ENCODE peak calls at places on chromosome 18, in ten cellular contexts. G, I, D, V, L, M, H, E, W and O are unnamed samples.

GRCh38 chr18:74381621-74382350 is 66.1 kb downstream of the C18orf63 start:
- DNase-seq in G (no peak), I (no peak), D (no peak), V (no peak), L (no peak), M (no peak), H (no peak), E (no peak), W (no peak), O (no peak)

GRCh38 chr18:10893761-10894160 is 255.6 kb downstream of the PIEZO2 start:
- DNase-seq in G (no peak), I (no peak), D (no peak), V (no peak), L (no peak), M (no peak), H (no peak), E (no peak), W (no peak), O (no peak)

GRCh38 chr18:22241806-22242440 is 72.5 kb downstream of the GATA6 start:
- DNase-seq in G (no peak), I (no peak), D (no peak), V (peak), L (no peak), M (peak), H (no peak), E (no peak), W (no peak), O (no peak)

GRCh38 chr18:61308009-61308408 is 25.2 kb upstream of the CDH20 start:
- DNase-seq in G (no peak), I (no peak), D (no peak), V (no peak), L (no peak), M (no peak), H (no peak), E (no peak), W (no peak), O (no peak)

GRCh38 chr18:78792736-78793135 is 186.9 kb upstream of the SALL3 start:
- DNase-seq in G (no peak), I (no peak), D (peak), V (no peak), L (no peak), M (no peak), H (no peak), E (no peak), W (no peak), O (no peak)

GRCh38 chr18:2850816-2851215 is 4.0 kb downstream of the EMILIN2 start:
- DNase-seq in G (no peak), I (no peak), D (no peak), V (no peak), L (no peak), M (no peak), H (no peak), E (no peak), W (no peak), O (no peak)

GRCh38 chr18:76922107-76922506 is 99.8 kb downstream of the ZNF236 start:
- DNase-seq in G (peak), I (peak), D (no peak), V (peak), L (no peak), M (peak), H (peak), E (peak), W (peak), O (peak)

GRCh38 chr18:10301831-10302483 is 152.5 kb upstream of the APCDD1 start:
- DNase-seq in G (no peak), I (no peak), D (no peak), V (no peak), L (no peak), M (no peak), H (no peak), E (no peak), W (no peak), O (no peak)

GRCh38 chr18:43863180-43863579 is 585.9 kb upstream of the SYT4 start:
- DNase-seq in G (no peak), I (no peak), D (no peak), V (no peak), L (no peak), M (no peak), H (no peak), E (no peak), W (no peak), O (no peak)

GRCh38 chr18:6681331-6681875 is 48.1 kb upstream of the ARHGAP28 start:
- DNase-seq in G (no peak), I (no peak), D (no peak), V (no peak), L (no peak), M (no peak), H (no peak), E (no peak), W (no peak), O (no peak)

GRCh38 chr18:68764016-68764415 is 33.9 kb upstream of the CCDC102B start:
- DNase-seq in G (no peak), I (no peak), D (no peak), V (no peak), L (no peak), M (no peak), H (no peak), E (no peak), W (no peak), O (no peak)

GRCh38 chr18:38718365-38718901 is 1152.8 kb upstream of the CELF4 start:
- DNase-seq in G (no peak), I (no peak), D (no peak), V (no peak), L (no peak), M (no peak), H (no peak), E (no peak), W (no peak), O (no peak)

GRCh38 chr18:27778441-27778840 is 398.5 kb downstream of the CDH2 start:
- DNase-seq in G (no peak), I (no peak), D (no peak), V (no peak), L (peak), M (no peak), H (no peak), E (no peak), W (no peak), O (no peak)

GRCh38 chr18:13564579-13564978 is 161.8 kb downstream of the FAM210A start:
- DNase-seq in G (no peak), I (no peak), D (no peak), V (no peak), L (no peak), M (peak), H (no peak), E (no peak), W (no peak), O (no peak)

GRCh38 chr18:50030146-50030545 is 164.8 kb downstream of the MYO5B start:
- DNase-seq in G (no peak), I (no peak), D (no peak), V (no peak), L (no peak), M (no peak), H (no peak), E (no peak), W (no peak), O (no peak)

GRCh38 chr18:23380817-23381216 is 72.3 kb upstream of the RIOK3 start:
- DNase-seq in G (no peak), I (no peak), D (no peak), V (no peak), L (peak), M (no peak), H (no peak), E (no peak), W (no peak), O (no peak)

GRCh38 chr18:59994357-59994756 is 94.6 kb downstream of the PMAIP1 start:
- DNase-seq in G (no peak), I (no peak), D (no peak), V (no peak), L (no peak), M (no peak), H (no peak), E (no peak), W (no peak), O (no peak)

GRCh38 chr18:36544036-36544725 is 246.7 kb downstream of the FHOD3 start:
- DNase-seq in G (no peak), I (no peak), D (no peak), V (no peak), L (no peak), M (no peak), H (no peak), E (no peak), W (no peak), O (no peak)

GRCh38 chr18:8366656-8367055 is 242.6 kb upstream of the RAB12 start:
- DNase-seq in G (no peak), I (no peak), D (no peak), V (no peak), L (no peak), M (no peak), H (no peak), E (no peak), W (no peak), O (no peak)

GRCh38 chr18:54386043-54386442 is 28.3 kb downstream of the C18orf54 start:
- DNase-seq in G (no peak), I (no peak), D (no peak), V (no peak), L (no peak), M (no peak), H (no peak), E (no peak), W (no peak), O (no peak)

GRCh38 chr18:40607741-40608140 is 1347.3 kb upstream of the PIK3C3 start:
- DNase-seq in G (no peak), I (no peak), D (no peak), V (no peak), L (no peak), M (no peak), H (no peak), E (no peak), W (no peak), O (no peak)

GRCh38 chr18:2083691-2084090 is 487.6 kb downstream of the METTL4 start:
- DNase-seq in G (no peak), I (no peak), D (no peak), V (no peak), L (no peak), M (no peak), H (no peak), E (no peak), W (peak), O (no peak)

GRCh38 chr18:37553633-37554398 is 11.8 kb downstream of the CELF4 start:
- DNase-seq in G (no peak), I (no peak), D (peak), V (no peak), L (no peak), M (no peak), H (no peak), E (no peak), W (no peak), O (no peak)

GRCh38 chr18:9103488-9103887 is 989 bp downstream of the NDUFV2 start:
- DNase-seq in G (no peak), I (no peak), D (no peak), V (no peak), L (peak), M (no peak), H (no peak), E (no peak), W (no peak), O (no peak)

GRCh38 chr18:13611616-13612110 is 114.7 kb downstream of the FAM210A start:
- DNase-seq in G (peak), I (no peak), D (peak), V (no peak), L (no peak), M (peak), H (peak), E (no peak), W (no peak), O (peak)

GRCh38 chr18:9094307-9095226 is 7.9 kb upstream of the NDUFV2 start:
- DNase-seq in G (no peak), I (no peak), D (no peak), V (no peak), L (peak), M (no peak), H (no peak), E (peak), W (peak), O (no peak)

GRCh38 chr18:2948038-2948437 is 64.9 kb downstream of the LPIN2 start:
- DNase-seq in G (no peak), I (no peak), D (no peak), V (no peak), L (no peak), M (peak), H (no peak), E (no peak), W (peak), O (no peak)

GRCh38 chr18:73264562-73264921 is 396.8 kb upstream of the NETO1 start:
- DNase-seq in G (no peak), I (no peak), D (no peak), V (no peak), L (no peak), M (no peak), H (no peak), E (no peak), W (no peak), O (no peak)

GRCh38 chr18:43590182-43590903 is 313.1 kb upstream of the SYT4 start:
- DNase-seq in G (no peak), I (no peak), D (peak), V (peak), L (no peak), M (peak), H (no peak), E (no peak), W (peak), O (no peak)

GRCh38 chr18:76686737-76687231 is 135.6 kb upstream of the ZNF236 start:
- DNase-seq in G (peak), I (peak), D (peak), V (peak), L (peak), M (peak), H (no peak), E (peak), W (peak), O (no peak)

GRCh38 chr18:63078471-63078870 is 241.1 kb downstream of the BCL2 start:
- DNase-seq in G (no peak), I (no peak), D (no peak), V (no peak), L (no peak), M (no peak), H (no peak), E (no peak), W (no peak), O (no peak)

GRCh38 chr18:46155652-46156051 is 51.5 kb downstream of the HAUS1 start:
- DNase-seq in G (no peak), I (no peak), D (no peak), V (no peak), L (peak), M (no peak), H (no peak), E (peak), W (peak), O (no peak)

GRCh38 chr18:79856119-79857080 is 58.7 kb downstream of the KCNG2 start:
- DNase-seq in G (no peak), I (no peak), D (peak), V (no peak), L (no peak), M (peak), H (peak), E (no peak), W (no peak), O (no peak)

GRCh38 chr18:76957384-76958355 is 135.3 kb downstream of the ZNF236 start:
- DNase-seq in G (no peak), I (no peak), D (no peak), V (no peak), L (no peak), M (no peak), H (no peak), E (no peak), W (no peak), O (no peak)

GRCh38 chr18:10381516-10381915 is 72.9 kb upstream of the APCDD1 start:
- DNase-seq in G (no peak), I (no peak), D (no peak), V (no peak), L (no peak), M (no peak), H (no peak), E (no peak), W (no peak), O (no peak)